ENCODE peak calls at places on chromosomes 7 and 10, in six cellular contexts. T is A549, E is K562, B is HepG2, M is endothelial cell of umbilical vein, N is GM12878. X is an unnamed sample.

GRCh38 chr7:76268376-76268775 is 34.1 kb upstream of the HSPB1 start:
- DNase-seq in T (no peak), E (no peak), M (no peak), N (no peak), B (no peak), X (no peak)

GRCh38 chr7:7151285-7151684 is 31.1 kb upstream of the C1GALT1 start:
- DNase-seq in B (no peak), N (no peak), E (no peak), T (no peak), M (no peak), X (no peak)

GRCh38 chr10:78543749-78544446 is 510.2 kb downstream of the RPS24 start:
- DNase-seq in E (no peak), T (no peak), B (peak), N (no peak), M (no peak), X (no peak)

GRCh38 chr7:120858299-120858636 is 324 bp upstream of the TSPAN12 start:
- DNase-seq in B (no peak), T (no peak), E (no peak), M (no peak), N (no peak), X (no peak)

GRCh38 chr7:45690762-45691150 is 116.6 kb downstream of the ADCY1 start:
- DNase-seq in N (no peak), E (no peak), B (no peak), M (no peak), T (no peak), X (no peak)

GRCh38 chr10:7696545-7696944 is 6.6 kb upstream of the ITIH2 start:
- DNase-seq in M (no peak), T (no peak), E (no peak), B (peak), N (no peak), X (no peak)

GRCh38 chr10:121310151-121310711 is 288.0 kb downstream of the FGFR2 start:
- DNase-seq in B (no peak), M (no peak), N (no peak), T (no peak), E (no peak), X (peak)

GRCh38 chr7:70884809-70885208 is 247.1 kb upstream of the GALNT17 start:
- DNase-seq in E (no peak), N (no peak), B (no peak), M (no peak), T (no peak), X (no peak)

GRCh38 chr10:79268100-79268670 is 79.1 kb upstream of the PPIF start:
- DNase-seq in T (no peak), B (no peak), E (no peak), M (peak), N (no peak), X (no peak)

GRCh38 chr7:70710011-70710480 is 421.9 kb upstream of the GALNT17 start:
- DNase-seq in T (no peak), B (no peak), E (no peak), M (no peak), N (peak), X (peak)

GRCh38 chr7:69932034-69932628 is 333.9 kb downstream of the AUTS2 start:
- DNase-seq in T (peak), M (no peak), B (no peak), E (no peak), N (no peak), X (peak)

GRCh38 chr7:33039257-33039904 is 23.2 kb downstream of the NT5C3A start:
- DNase-seq in N (no peak), B (no peak), M (peak), T (no peak), E (no peak), X (no peak)

GRCh38 chr7:88933285-88933684 is 137.7 kb upstream of the TEX47 start:
- DNase-seq in N (no peak), B (no peak), E (no peak), M (no peak), T (no peak), X (no peak)

GRCh38 chr7:100802951-100803350 is 24.4 kb downstream of the EPHB4 start:
- DNase-seq in M (no peak), T (no peak), N (no peak), E (no peak), B (no peak), X (peak)

GRCh38 chr10:104274762-104275721 is 6.1 kb downstream of the GSTO2 start:
- DNase-seq in T (peak), M (peak), E (peak), B (no peak), N (no peak), X (peak)

GRCh38 chr7:132402751-132403245 is 173.5 kb downstream of the PLXNA4 start:
- DNase-seq in B (no peak), N (no peak), E (no peak), T (no peak), M (no peak), X (no peak)

GRCh38 chr7:152459724-152460251 is 24.0 kb upstream of the KMT2C start:
- DNase-seq in E (peak), T (no peak), B (no peak), M (no peak), N (no peak), X (peak)

GRCh38 chr10:76195990-76196389 is 764.6 kb downstream of the LRMDA start:
- DNase-seq in N (no peak), M (no peak), B (no peak), E (no peak), T (no peak), X (peak)

GRCh38 chr7:153286763-153287162 is 527.2 kb downstream of the ACTR3B start:
- DNase-seq in E (no peak), T (no peak), N (no peak), M (no peak), B (peak), X (no peak)

GRCh38 chr7:43085992-43086391 is 26.5 kb upstream of the HECW1 start:
- DNase-seq in T (no peak), M (no peak), B (no peak), N (no peak), E (no peak), X (no peak)

GRCh38 chr7:4307645-4308590 is 374.2 kb upstream of the FOXK1 start:
- DNase-seq in M (no peak), E (no peak), N (no peak), T (no peak), B (no peak), X (no peak)

GRCh38 chr10:122487231-122487765 is 25.9 kb downstream of the HTRA1 start:
- DNase-seq in T (no peak), M (no peak), N (no peak), B (no peak), E (no peak), X (no peak)

GRCh38 chr7:92427193-92427592 is 20.1 kb upstream of the GATAD1 start:
- DNase-seq in E (no peak), N (no peak), M (no peak), B (no peak), T (no peak), X (no peak)

GRCh38 chr10:26890956-26891355 is 30.2 kb upstream of the ABI1 start:
- DNase-seq in T (no peak), E (peak), N (no peak), M (peak), B (peak), X (peak)

GRCh38 chr7:117132385-117133120 is 179.3 kb downstream of the ST7 start:
- DNase-seq in N (no peak), B (no peak), T (peak), M (peak), E (no peak), X (no peak)

GRCh38 chr10:125344573-125345121 is 184.3 kb upstream of the CTBP2 start:
- DNase-seq in B (no peak), T (peak), N (peak), M (no peak), E (no peak), X (no peak)

GRCh38 chr7:27179503-27180430 is 5.3 kb downstream of the HOXA11 start:
- DNase-seq in T (peak), E (peak), N (no peak), M (peak), B (peak), X (peak)

GRCh38 chr10:60429084-60429849 is 39.6 kb upstream of the ANK3 start:
- DNase-seq in T (no peak), B (no peak), N (no peak), E (no peak), M (peak), X (no peak)

GRCh38 chr7:101625076-101625914 is 3.8 kb downstream of the MYL10 start:
- DNase-seq in B (no peak), T (no peak), M (no peak), E (no peak), N (no peak), X (no peak)

GRCh38 chr7:76514926-76515325 is 4.6 kb downstream of the UPK3B start:
- DNase-seq in M (no peak), B (no peak), N (no peak), E (no peak), T (no peak), X (peak)

GRCh38 chr10:3465406-3465891 is 292.9 kb upstream of the PITRM1 start:
- DNase-seq in M (peak), B (no peak), E (no peak), T (no peak), N (no peak), X (peak)

GRCh38 chr7:44131173-44132009 is 8.0 kb upstream of the POLD2 start:
- DNase-seq in T (no peak), M (no peak), B (peak), N (no peak), E (peak), X (peak)

GRCh38 chr10:80171248-80171660 is 34.1 kb downstream of the ANXA11 start:
- DNase-seq in M (no peak), T (no peak), E (no peak), B (no peak), N (no peak), X (no peak)

GRCh38 chr7:81484266-81484665 is 285.6 kb downstream of the HGF start:
- DNase-seq in M (peak), B (peak), N (no peak), T (no peak), E (no peak), X (peak)

GRCh38 chr7:93298671-93299070 is 66.5 kb downstream of the VPS50 start:
- DNase-seq in M (no peak), N (no peak), T (no peak), E (no peak), B (no peak), X (no peak)

GRCh38 chr7:45984386-45985295 is 63.6 kb upstream of the IGFBP3 start:
- DNase-seq in N (no peak), B (peak), M (no peak), T (no peak), E (no peak), X (no peak)

GRCh38 chr7:3027005-3027404 is 16.7 kb downstream of the CARD11 start:
- DNase-seq in N (no peak), M (no peak), B (no peak), T (no peak), E (no peak), X (no peak)
- TF ChIP-seq MYC in N (no peak), M (no peak), B (no peak), T (no peak), E (no peak), X (no peak)

DNA sequence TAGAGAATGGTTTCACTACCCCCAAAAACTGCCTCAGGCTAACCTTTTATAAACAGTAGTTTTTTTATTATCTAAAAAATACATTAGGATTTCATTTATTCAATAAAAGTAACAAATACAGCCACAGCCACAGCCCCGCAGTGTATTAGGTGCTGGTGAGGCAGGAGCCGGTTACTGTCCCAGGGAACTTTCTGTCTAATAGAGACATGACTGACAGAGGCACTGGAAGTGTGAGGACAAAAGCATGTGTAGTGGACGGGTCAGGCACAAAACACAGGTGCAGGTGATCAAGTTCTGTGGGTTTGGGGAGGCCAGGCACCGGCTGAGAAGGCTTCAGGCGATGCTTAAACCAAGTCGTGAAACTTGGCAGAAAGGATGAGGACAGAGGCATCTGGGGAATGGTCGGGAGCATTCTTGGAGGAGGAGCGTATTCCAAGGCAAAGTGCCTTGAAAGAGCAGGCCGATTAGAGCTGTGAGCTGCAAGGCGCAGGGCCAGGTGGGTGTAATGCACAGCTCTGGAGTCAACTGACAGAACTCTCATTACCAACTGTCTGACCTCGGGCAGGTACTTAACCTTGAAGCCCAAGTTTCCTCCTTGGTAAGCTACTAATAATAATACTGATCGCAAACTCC is 138.2 kb downstream of the USP6NL start:
- DNase-seq in N (no peak), M (no peak), T (no peak), B (no peak), E (no peak), X (no peak)
- TF ChIP-seq MYC in N (no peak), M (no peak), T (no peak), B (no peak), E (no peak), X (no peak)

DNA sequence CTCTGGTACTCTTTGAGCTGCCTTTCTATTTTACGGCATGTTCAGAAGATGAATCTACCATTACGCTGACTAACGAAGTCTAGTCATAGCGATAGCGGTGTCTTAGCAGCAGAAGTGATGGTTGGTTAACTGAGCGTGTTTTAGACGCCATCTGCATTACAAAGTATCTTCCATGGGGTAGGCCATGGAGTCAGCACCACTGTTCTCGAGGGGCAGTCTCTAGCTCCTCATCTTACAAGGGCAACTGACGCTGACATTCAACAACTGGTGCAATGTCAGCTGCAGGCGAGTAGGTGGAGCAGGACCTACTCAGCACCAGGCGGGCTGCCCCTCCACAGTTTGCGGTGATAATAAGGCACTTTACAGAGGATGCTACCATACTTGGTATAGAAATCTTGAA is 88.7 kb downstream of the ADARB2 start:
- DNase-seq in T (no peak), N (peak), M (no peak), B (no peak), E (no peak), X (no peak)
- TF ChIP-seq MYC in T (no peak), N (no peak), M (no peak), B (no peak), E (no peak), X (no peak)

GRCh38 chr7:24341677-24342076 is 57.7 kb downstream of the NPY start:
- DNase-seq in T (no peak), E (no peak), M (no peak), N (no peak), B (no peak), X (no peak)

GRCh38 chr7:24343614-24344013 is 59.6 kb downstream of the NPY start:
- DNase-seq in B (no peak), E (no peak), N (no peak), T (no peak), M (no peak), X (no peak)

GRCh38 chr7:24346716-24347115 is 62.7 kb downstream of the NPY start:
- DNase-seq in B (no peak), M (no peak), E (no peak), T (no peak), N (no peak), X (no peak)

GRCh38 chr7:24349339-24349738 is 65.3 kb downstream of the NPY start:
- DNase-seq in N (no peak), E (no peak), B (no peak), M (no peak), T (no peak), X (no peak)

DNA sequence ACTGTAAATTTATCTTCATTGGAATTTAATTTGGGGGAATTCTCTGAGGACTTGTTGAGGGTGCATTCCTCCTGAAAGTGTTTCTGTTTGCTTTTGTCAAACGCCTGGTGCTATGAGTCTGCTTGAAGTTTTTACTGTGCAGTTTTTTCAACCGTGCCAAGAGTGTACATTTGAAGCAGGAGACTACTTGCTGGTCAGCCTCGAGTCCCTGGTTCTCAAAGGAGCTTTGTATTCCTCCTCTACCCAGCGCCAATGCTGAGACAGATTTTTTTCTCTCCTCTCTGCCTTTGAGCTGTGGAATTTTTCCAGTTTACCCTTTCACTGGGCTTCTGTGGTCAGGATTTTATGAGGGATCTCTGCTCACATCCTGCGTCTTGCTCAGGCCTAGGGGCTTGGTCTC is 62.1 kb downstream of the NPY start:
- DNase-seq in N (no peak), T (no peak), M (no peak), B (no peak), E (no peak), X (no peak)
- TF ChIP-seq MYC in N (no peak), T (no peak), M (no peak), B (no peak), E (no peak), X (no peak)

DNA sequence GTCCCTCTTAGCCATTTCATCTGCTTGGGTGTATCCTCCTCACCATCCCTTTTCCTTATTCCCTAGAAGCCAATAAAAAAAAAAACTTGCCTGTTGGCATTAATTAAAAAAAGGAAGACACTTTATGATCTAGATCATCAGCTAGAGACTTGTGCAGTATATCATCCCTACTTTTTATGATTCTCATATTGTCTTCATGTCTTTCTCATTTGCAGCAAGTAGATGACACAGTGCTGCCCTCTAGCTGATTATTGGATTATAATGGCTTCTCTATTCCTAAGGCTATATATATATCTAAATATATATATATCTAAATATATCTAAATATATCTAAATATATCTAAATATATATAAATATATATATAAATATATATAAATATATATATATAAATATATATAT is 272.4 kb upstream of the LRGUK start:
- DNase-seq in M (peak), B (peak), N (no peak), T (peak), E (peak), X (peak)
- TF ChIP-seq MYC in M (no peak), B (no peak), N (no peak), T (no peak), E (no peak), X (no peak)

GRCh38 chr7:127751723-127752448 is 99.9 kb downstream of the SND1 start:
- DNase-seq in M (no peak), N (no peak), E (no peak), T (no peak), B (no peak), X (no peak)
- TF ChIP-seq MYC in M (no peak), N (no peak), E (no peak), T (no peak), B (no peak), X (no peak)

DNA sequence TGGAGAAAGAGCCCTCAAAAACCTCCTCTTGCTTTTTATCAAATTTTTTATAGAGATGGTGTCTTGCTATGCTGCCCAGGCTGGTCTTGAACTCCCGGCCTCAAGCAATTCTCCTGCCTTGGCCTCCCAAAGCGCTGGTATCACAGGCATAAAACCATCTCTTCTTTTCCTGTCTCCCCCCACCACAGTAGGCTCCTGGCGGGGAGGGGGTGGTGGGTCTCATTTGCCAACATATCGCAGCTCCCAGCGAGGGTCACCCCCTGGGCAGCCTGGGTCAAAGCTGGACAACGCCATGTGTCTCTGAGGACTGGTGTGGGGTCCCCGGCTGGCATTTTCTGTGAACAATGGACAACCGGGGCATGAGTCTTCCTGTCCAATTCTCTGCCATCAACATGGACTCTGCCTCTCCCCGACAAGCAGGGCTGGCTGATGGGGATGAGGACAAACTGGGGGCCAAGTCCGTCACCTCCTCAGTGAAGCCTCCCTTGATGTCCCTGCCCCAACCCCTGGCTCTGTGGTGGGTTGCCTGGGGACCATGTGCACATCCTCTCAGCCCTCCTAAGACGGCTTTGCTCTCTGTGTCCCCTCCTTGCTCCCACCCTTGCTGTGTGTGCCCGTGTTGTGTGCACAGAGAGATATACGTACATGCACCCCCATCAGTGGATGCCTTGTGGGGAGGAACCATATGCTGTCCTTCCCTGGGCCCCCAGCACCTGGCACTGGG is 86.4 kb upstream of the GNA12 start:
- DNase-seq in B (no peak), T (no peak), N (no peak), M (no peak), E (no peak), X (no peak)
- TF ChIP-seq MYC in B (no peak), T (no peak), N (no peak), M (no peak), E (no peak), X (no peak)

GRCh38 chr7:50273301-50273700 is 31.2 kb upstream of the IKZF1 start:
- DNase-seq in M (no peak), E (no peak), B (no peak), T (no peak), N (no peak), X (peak)

GRCh38 chr7:50270531-50271018 is 33.9 kb upstream of the IKZF1 start:
- DNase-seq in T (no peak), B (no peak), N (peak), M (no peak), E (no peak), X (no peak)

GRCh38 chr7:50274361-50274760 is 30.2 kb upstream of the IKZF1 start:
- DNase-seq in M (no peak), B (no peak), N (no peak), T (no peak), E (no peak), X (peak)

GRCh38 chr7:50273870-50274269 is 30.6 kb upstream of the IKZF1 start:
- DNase-seq in E (no peak), B (no peak), M (no peak), T (no peak), N (no peak), X (peak)

DNA sequence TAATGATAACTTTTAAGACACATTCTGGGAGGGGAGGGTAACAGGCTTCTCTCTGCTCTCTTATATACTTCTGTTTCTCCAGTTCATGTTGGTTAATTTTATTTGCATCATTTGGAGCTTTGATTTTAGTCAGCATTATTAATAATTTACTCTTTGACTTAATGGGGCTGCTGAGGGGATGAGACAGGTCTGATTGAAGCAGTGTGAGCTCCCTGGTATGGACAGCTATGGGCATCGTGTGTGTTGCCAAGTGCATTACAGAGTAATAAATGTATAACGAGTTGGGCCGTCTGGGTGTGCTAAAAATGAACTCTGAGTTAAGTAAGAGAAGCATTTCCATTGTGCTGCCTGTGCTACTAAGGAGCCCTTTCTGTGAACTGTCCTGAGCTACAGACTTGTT is 31.7 kb upstream of the IKZF1 start:
- DNase-seq in M (no peak), B (no peak), N (no peak), E (no peak), T (no peak), X (no peak)
- TF ChIP-seq MYC in M (no peak), B (no peak), N (no peak), E (no peak), T (no peak), X (no peak)

X was measured in NB4.